ENCODE peak calls at places on chromosomes 5 and 9, in five cellular contexts. J, S, G, V and A are unnamed samples. For H3K4me1, the result is how much of the 10 kb centered on the place peaks cover.

GRCh38 chr9:107819772-107820171 is 330.2 kb upstream of the KLF4 start:
- DNase-seq in V (no peak), G (no peak), J (no peak), S (peak), A (no peak)

GRCh38 chr5:160133071-160133917 is 14.0 kb upstream of the PWWP2A start:
- DNase-seq in S (peak), J (peak), G (no peak), V (peak), A (no peak)

GRCh38 chr5:154221371-154221896 is 30.9 kb downstream of the GALNT10 start:
- DNase-seq in J (no peak), G (no peak), S (no peak), V (no peak), A (peak)

GRCh38 chr9:107874591-107875374 is 385.2 kb upstream of the KLF4 start:
- DNase-seq in G (no peak), V (no peak), S (no peak), J (no peak), A (no peak)

GRCh38 chr9:110918316-110919054 is 119.8 kb downstream of the LPAR1 start:
- DNase-seq in J (no peak), V (no peak), S (no peak), G (no peak), A (no peak)

GRCh38 chr5:179122411-179123108 is 62.4 kb downstream of the ZNF354C start:
- DNase-seq in G (no peak), S (no peak), J (no peak), V (no peak), A (no peak)

GRCh38 chr9:18429065-18429464 is 44.9 kb upstream of the ADAMTSL1 start:
- DNase-seq in J (no peak), S (no peak), G (no peak), V (no peak), A (no peak)

GRCh38 chr5:33023649-33024048 is 312.5 kb downstream of the NPR3 start:
- DNase-seq in G (no peak), S (no peak), V (no peak), J (no peak), A (no peak)

GRCh38 chr5:155678371-155678770 is 648.6 kb upstream of the SGCD start:
- DNase-seq in S (no peak), J (no peak), G (no peak), V (no peak), A (no peak)

GRCh38 chr5:39891376-39891775 is 466.6 kb upstream of the DAB2 start:
- DNase-seq in V (no peak), G (no peak), S (no peak), J (no peak), A (no peak)

GRCh38 chr9:114452219-114453169 is 52.8 kb downstream of the WHRN start:
- DNase-seq in V (no peak), S (peak), J (no peak), G (no peak), A (no peak)

GRCh38 chr5:61167382-61167781 is 5.1 kb upstream of the SMIM15 start:
- DNase-seq in J (no peak), G (peak), V (no peak), S (no peak), A (no peak)

GRCh38 chr5:93120048-93120447 is 461.0 kb downstream of the NR2F1-AS1 start:
- DNase-seq in J (no peak), S (no peak), G (no peak), V (no peak), A (no peak)

GRCh38 chr9:97567894-97568202 is 65.3 kb downstream of the TSTD2 start:
- DNase-seq in S (no peak), J (no peak), V (no peak), G (no peak), A (no peak)

GRCh38 chr9:114000063-114000454 is 78.0 kb downstream of the AMBP start:
- DNase-seq in S (no peak), G (no peak), V (no peak), J (peak), A (no peak)

GRCh38 chr9:136082496-136083361 is 12.4 kb downstream of the NACC2 start:
- DNase-seq in V (no peak), G (no peak), S (no peak), J (no peak), A (no peak)

GRCh38 chr9:122261469-122261881 is 3.2 kb downstream of the RBM18 start:
- DNase-seq in J (peak), V (peak), S (no peak), G (peak), A (no peak)

GRCh38 chr5:135157421-135158314 is 123.6 kb upstream of the PITX1 start:
- DNase-seq in V (no peak), G (no peak), S (no peak), J (no peak), A (no peak)

GRCh38 chr5:68114641-68115040 is 100.9 kb upstream of the PIK3R1 start:
- DNase-seq in J (no peak), G (no peak), S (no peak), V (no peak), A (no peak)

GRCh38 chr9:34413229-34413852 is 36.6 kb upstream of the MYORG start:
- DNase-seq in G (no peak), J (peak), S (peak), V (no peak), A (no peak)

GRCh38 chr9:136007906-136008692 is 46.9 kb upstream of the UBAC1 start:
- DNase-seq in S (no peak), V (no peak), G (no peak), J (no peak), A (no peak)

DNA sequence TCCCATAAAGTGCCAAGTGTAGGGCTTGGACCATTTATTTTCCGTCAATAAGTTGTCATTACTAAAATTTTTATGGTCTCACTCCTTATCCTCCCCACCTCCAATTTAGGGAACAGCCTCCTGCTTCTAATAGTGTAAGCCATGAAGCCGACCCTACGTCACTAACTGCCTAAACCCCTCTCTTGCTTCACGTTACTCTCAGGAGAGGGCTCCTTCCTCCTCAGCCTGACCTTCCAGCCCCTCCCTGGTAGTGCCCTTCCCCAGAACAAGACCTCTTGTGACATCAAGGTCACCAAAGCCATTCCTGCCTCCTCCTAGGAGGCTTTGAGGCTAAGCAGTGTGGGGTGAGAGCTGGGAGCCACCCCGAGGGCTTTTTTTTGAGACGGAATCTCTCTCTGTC is 2.2 kb upstream of the CDK9 start:
- DNase-seq in V (no peak), G (no peak), J (no peak), S (no peak), A (no peak)
- H3K4me1 ChIP-seq in V (under half), G (under half), J (half or more), S (under half), A (half or more)

GRCh38 chr9:89879711-89880110 is 274.9 kb downstream of the GADD45G start:
- DNase-seq in V (no peak), G (no peak), S (no peak), J (peak), A (no peak)
- H3K4me3 ChIP-seq in V (no peak), G (no peak), S (no peak), J (no peak), A (no peak)

DNA sequence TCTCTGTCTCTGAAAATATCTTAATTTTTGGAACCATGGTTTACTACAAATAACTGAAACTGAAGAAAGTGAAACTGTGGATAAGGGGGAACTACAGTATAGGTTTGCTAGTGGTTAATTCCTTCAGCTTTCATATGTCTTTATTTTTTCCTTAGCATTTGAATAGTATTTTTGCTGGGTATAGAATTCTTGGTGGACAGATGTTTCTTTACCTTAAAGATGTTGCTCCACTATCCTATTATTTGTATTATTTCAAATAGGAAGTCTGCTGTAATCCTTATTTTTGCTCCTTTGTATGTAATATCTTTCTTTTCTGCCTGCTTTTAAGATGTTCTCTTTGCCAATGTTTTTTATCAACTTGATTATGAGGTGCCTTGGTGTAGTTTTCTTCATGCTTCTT is 152.9 kb upstream of the ISL1 start:
- DNase-seq in G (no peak), V (no peak), S (no peak), J (no peak), A (no peak)
- H3K4me1 ChIP-seq in G (under half), V (under half), S (under half), J (under half), A (under half)

GRCh38 chr5:10856646-10857332 is 95.8 kb upstream of the DAP start:
- DNase-seq in J (peak), V (no peak), S (peak), G (peak), A (peak)
- H3K4me3 ChIP-seq in J (no peak), V (no peak), S (peak), G (no peak), A (no peak)

DNA sequence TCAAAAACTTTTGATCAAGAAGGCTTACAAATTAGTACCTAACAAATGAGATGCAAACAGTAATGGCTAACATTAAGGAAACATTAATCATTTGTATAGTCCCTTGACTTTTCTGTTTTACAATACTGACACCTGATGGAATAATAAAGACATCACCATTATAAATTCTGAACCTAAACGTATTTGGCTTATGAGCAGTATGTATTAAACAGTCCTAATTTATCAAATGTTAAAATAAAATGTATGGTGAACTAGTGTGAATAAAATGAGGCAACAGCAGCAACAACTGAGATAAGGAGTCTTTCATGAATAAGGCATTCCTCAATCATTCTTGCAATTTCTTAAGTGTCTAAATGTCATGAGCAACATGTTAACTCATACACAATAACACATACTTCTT is 6.0 kb downstream of the PUM3 start:
- DNase-seq in J (no peak), G (no peak), S (no peak), V (no peak), A (no peak)
- H3K4me1 ChIP-seq in J (under half), G (under half), S (under half), V (under half), A (under half)

GRCh38 chr5:5270958-5271605 is 131.0 kb downstream of the ADAMTS16 start:
- DNase-seq in S (peak), V (peak), J (peak), G (peak), A (no peak)
- H3K4me3 ChIP-seq in S (no peak), V (peak), J (peak), G (peak), A (no peak)

DNA sequence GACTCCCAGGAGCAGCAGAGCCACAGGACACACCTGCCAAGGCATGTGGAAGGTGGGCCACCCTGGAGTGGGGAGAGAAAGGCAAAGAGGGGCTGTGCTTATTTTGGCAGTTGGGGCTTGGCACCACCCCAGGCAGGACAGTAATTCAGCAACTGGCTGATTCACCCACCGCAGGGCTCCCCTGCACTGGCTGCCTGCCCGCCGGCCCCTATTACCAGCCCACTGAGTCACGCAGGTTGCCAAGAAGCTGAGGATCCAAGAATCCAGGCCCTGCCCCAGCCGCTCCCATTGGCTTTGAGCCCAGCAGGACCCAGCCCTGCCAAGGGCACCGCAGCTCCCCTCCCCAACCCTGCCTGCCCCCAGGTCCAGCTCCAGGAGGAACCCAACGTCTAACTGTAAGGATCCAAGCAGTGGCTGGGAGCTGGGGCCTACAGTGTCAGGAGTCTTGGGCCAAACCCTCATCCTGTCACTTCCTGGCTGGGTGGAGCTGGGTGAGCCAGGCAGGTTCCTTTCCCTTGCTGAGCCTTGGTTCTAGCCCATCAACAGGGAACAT is 14.2 kb upstream of the RALGDS start:
- DNase-seq in V (peak), S (no peak), G (peak), J (no peak), A (no peak)
- H3K4me1 ChIP-seq in V (under half), S (under half), G (half or more), J (half or more), A (half or more)

GRCh38 chr9:96149881-96150280 is 152.1 kb downstream of the HSD17B3 start:
- DNase-seq in V (no peak), G (no peak), J (no peak), S (no peak), A (no peak)
- H3K4me3 ChIP-seq in V (no peak), G (no peak), J (no peak), S (no peak), A (peak)

DNA sequence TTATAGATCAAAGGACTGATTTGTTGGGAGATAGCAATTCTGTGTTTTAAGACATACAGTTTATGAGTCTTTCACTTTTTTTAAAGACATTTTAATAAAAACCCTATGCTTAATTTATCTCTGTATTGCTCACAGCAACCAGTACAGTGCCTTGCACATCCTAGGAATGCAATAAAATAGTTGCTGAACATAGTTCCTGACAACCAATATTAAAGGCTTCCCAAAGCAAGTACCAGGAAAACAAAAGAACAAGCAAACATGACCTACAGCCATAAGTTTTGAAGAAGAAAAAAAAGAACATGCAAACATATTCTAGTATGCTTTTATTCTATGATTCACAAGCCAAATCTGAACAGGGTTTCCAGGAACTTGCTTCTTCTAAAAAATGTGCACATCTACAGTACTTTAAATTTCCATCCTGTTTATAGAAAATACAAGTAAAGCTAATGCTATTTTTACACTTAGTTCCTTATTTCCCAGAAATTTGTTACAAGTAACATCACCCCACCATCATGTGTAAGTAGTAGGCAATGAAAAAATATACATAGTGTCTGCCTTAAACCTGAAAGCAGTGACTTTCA is 4.5 kb downstream of the CEMIP2 start:
- DNase-seq in V (no peak), S (no peak), G (no peak), J (no peak), A (no peak)
- H3K4me1 ChIP-seq in V (under half), S (under half), G (under half), J (under half), A (under half)

DNA sequence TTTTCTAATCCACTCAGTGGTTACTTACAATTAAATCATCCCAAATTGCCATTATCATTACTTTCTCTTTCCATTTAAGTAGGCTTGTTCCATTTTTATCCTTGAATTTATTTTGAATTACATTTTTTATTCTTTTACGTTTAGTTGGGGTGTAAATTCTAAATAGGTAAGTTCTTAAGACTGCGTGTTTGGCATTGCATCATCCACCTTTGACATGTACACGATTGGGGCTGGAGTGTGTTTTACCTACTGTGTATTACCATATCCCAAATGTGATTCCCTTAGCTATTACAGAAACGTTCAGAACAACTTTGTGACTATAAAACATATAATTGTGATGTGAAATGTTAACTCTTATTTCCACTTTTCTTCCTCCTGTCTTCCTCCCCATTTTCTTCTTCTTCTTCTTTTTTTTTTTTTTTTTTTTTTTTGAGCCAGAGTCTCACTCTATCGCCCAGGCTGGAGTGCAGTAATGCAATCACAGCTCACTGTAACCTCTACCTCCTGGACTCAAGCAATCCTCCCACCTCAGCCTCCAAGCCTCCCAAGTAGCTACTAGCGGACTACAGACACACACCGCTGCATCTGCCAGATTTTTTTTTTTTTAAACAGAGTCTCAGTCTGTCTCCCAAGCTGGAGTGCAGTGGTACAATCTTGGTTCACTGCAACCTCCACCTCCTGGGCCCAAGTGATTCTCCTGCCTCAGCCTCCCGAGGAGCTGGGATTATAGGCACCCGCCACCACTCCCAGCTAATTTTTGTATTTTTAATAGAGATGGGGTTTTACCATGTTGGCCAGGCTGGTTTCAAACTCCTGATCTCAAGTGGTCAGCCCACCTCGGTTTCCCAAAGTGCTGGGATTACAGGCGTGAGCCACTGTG is 16.7 kb downstream of the MARVELD2 start:
- DNase-seq in J (no peak), S (no peak), G (no peak), V (no peak), A (no peak)
- H3K4me3 ChIP-seq in J (no peak), S (no peak), G (no peak), V (no peak), A (no peak)